ENCODE peak calls at places on chromosomes 4 and X, in four cellular contexts. One of them, this sample, is unnamed.

GRCh38 chr4:103156107-103156506 is 42.0 kb downstream of the CENPE start:
- DNase-seq in ELR: no peak
- DNase-seq in stimulated activated naive B cell treated with anti-CD40 and anti-IgM and Interleukin-4, amounts not matched to agents 10 μg/mL and 1 μg/mL and 100 μg/mL, for 72 hours: no peak
- DNase-seq in RCC 7860: no peak
- DNase-seq in this sample: no peak

GRCh38 chr4:139934336-139934735 is 219.6 kb downstream of the MAML3 start:
- DNase-seq in ELR: peak; percentile 8
- DNase-seq in stimulated activated naive B cell treated with anti-CD40 and anti-IgM and Interleukin-4, amounts not matched to agents 10 μg/mL and 1 μg/mL and 100 μg/mL, for 72 hours: no peak
- DNase-seq in RCC 7860: no peak
- DNase-seq in this sample: no peak

GRCh38 chr4:123836919-123837605 is 440.5 kb downstream of the SPRY1 start:
- DNase-seq in ELR: peak; percentile 51
- DNase-seq in stimulated activated naive B cell treated with anti-CD40 and anti-IgM and Interleukin-4, amounts not matched to agents 10 μg/mL and 1 μg/mL and 100 μg/mL, for 72 hours: no peak
- DNase-seq in RCC 7860: no peak
- DNase-seq in this sample: no peak

GRCh38 chrX:70398899-70399298 is 24.2 kb upstream of the GDPD2 start:
- DNase-seq in ELR: no peak
- DNase-seq in stimulated activated naive B cell treated with anti-CD40 and anti-IgM and Interleukin-4, amounts not matched to agents 10 μg/mL and 1 μg/mL and 100 μg/mL, for 72 hours: no peak
- DNase-seq in RCC 7860: no peak
- DNase-seq in this sample: no peak

GRCh38 chrX:103274284-103274683 is 2.3 kb downstream of the TCEAL5 start:
- DNase-seq in ELR: no peak
- DNase-seq in stimulated activated naive B cell treated with anti-CD40 and anti-IgM and Interleukin-4, amounts not matched to agents 10 μg/mL and 1 μg/mL and 100 μg/mL, for 72 hours: no peak
- DNase-seq in RCC 7860: no peak
- DNase-seq in this sample: no peak

GRCh38 chrX:115579786-115580294 is 18.9 kb downstream of the PLS3 start:
- DNase-seq in ELR: no peak
- DNase-seq in stimulated activated naive B cell treated with anti-CD40 and anti-IgM and Interleukin-4, amounts not matched to agents 10 μg/mL and 1 μg/mL and 100 μg/mL, for 72 hours: no peak
- DNase-seq in RCC 7860: no peak
- DNase-seq in this sample: no peak

GRCh38 chr4:5084911-5085475 is 33.7 kb downstream of the STK32B start:
- DNase-seq in ELR: peak; percentile 1
- DNase-seq in stimulated activated naive B cell treated with anti-CD40 and anti-IgM and Interleukin-4, amounts not matched to agents 10 μg/mL and 1 μg/mL and 100 μg/mL, for 72 hours: no peak
- DNase-seq in RCC 7860: no peak
- DNase-seq in this sample: no peak

GRCh38 chr4:167867191-167867590 is 225.1 kb upstream of the ANXA10 start:
- DNase-seq in ELR: no peak
- DNase-seq in stimulated activated naive B cell treated with anti-CD40 and anti-IgM and Interleukin-4, amounts not matched to agents 10 μg/mL and 1 μg/mL and 100 μg/mL, for 72 hours: no peak
- DNase-seq in RCC 7860: no peak
- DNase-seq in this sample: no peak

GRCh38 chr4:169225812-169226211 is 44.9 kb downstream of the SH3RF1 start:
- DNase-seq in ELR: peak; percentile 83
- DNase-seq in stimulated activated naive B cell treated with anti-CD40 and anti-IgM and Interleukin-4, amounts not matched to agents 10 μg/mL and 1 μg/mL and 100 μg/mL, for 72 hours: no peak
- DNase-seq in RCC 7860: peak; percentile 38
- DNase-seq in this sample: peak; percentile 30

GRCh38 chr4:8409271-8410065 is 31.1 kb downstream of the ACOX3 start:
- DNase-seq in ELR: peak; percentile 25
- DNase-seq in stimulated activated naive B cell treated with anti-CD40 and anti-IgM and Interleukin-4, amounts not matched to agents 10 μg/mL and 1 μg/mL and 100 μg/mL, for 72 hours: no peak
- DNase-seq in RCC 7860: no peak
- DNase-seq in this sample: peak; percentile 49

GRCh38 chrX:39204945-39205344 is 403.7 kb downstream of the MID1IP1 start:
- DNase-seq in ELR: no peak
- DNase-seq in stimulated activated naive B cell treated with anti-CD40 and anti-IgM and Interleukin-4, amounts not matched to agents 10 μg/mL and 1 μg/mL and 100 μg/mL, for 72 hours: peak; percentile 44
- DNase-seq in RCC 7860: peak; percentile 54
- DNase-seq in this sample: no peak

GRCh38 chr4:148200960-148201359 is 241.3 kb downstream of the NR3C2 start:
- DNase-seq in ELR: peak; percentile 27
- DNase-seq in stimulated activated naive B cell treated with anti-CD40 and anti-IgM and Interleukin-4, amounts not matched to agents 10 μg/mL and 1 μg/mL and 100 μg/mL, for 72 hours: no peak
- DNase-seq in RCC 7860: no peak
- DNase-seq in this sample: no peak

GRCh38 chr4:16591867-16592266 is 306.6 kb downstream of the LDB2 start:
- DNase-seq in ELR: no peak
- DNase-seq in stimulated activated naive B cell treated with anti-CD40 and anti-IgM and Interleukin-4, amounts not matched to agents 10 μg/mL and 1 μg/mL and 100 μg/mL, for 72 hours: no peak
- DNase-seq in RCC 7860: no peak
- DNase-seq in this sample: no peak

GRCh38 chr4:173461170-173461569 is 62.3 kb upstream of the SCRG1 start:
- DNase-seq in ELR: no peak
- DNase-seq in stimulated activated naive B cell treated with anti-CD40 and anti-IgM and Interleukin-4, amounts not matched to agents 10 μg/mL and 1 μg/mL and 100 μg/mL, for 72 hours: no peak
- DNase-seq in RCC 7860: no peak
- DNase-seq in this sample: peak; percentile 78

GRCh38 chr4:101186558-101187184 is 160.7 kb downstream of the PPP3CA start:
- DNase-seq in ELR: no peak
- DNase-seq in stimulated activated naive B cell treated with anti-CD40 and anti-IgM and Interleukin-4, amounts not matched to agents 10 μg/mL and 1 μg/mL and 100 μg/mL, for 72 hours: no peak
- DNase-seq in RCC 7860: no peak
- DNase-seq in this sample: no peak

GRCh38 chrX:52504551-52504950 is 8.9 kb downstream of the XAGE1A start:
- DNase-seq in ELR: no peak
- DNase-seq in stimulated activated naive B cell treated with anti-CD40 and anti-IgM and Interleukin-4, amounts not matched to agents 10 μg/mL and 1 μg/mL and 100 μg/mL, for 72 hours: no peak
- DNase-seq in RCC 7860: no peak
- DNase-seq in this sample: no peak

GRCh38 chr4:78437608-78438088 is 113.9 kb upstream of the ANXA3 start:
- DNase-seq in ELR: no peak
- DNase-seq in stimulated activated naive B cell treated with anti-CD40 and anti-IgM and Interleukin-4, amounts not matched to agents 10 μg/mL and 1 μg/mL and 100 μg/mL, for 72 hours: no peak
- DNase-seq in RCC 7860: no peak
- DNase-seq in this sample: no peak

This sample was measured in Daoy.